ENCODE peak calls at places on chromosomes 11 and 22, in six cellular contexts. G is stimulated activated naive B cell treated with anti-CD40 and anti-IgM and Interleukin-4, amounts not matched to agents 10 μg/mL and 1 μg/mL and 100 μg/mL, for 72 hours; B is activated naive CD8-positive, alpha-beta T cell treated with anti-CD3 and anti-CD28 coated beads, Interleukin-2, amount 50 U/mL, for 24 hours; O is body of pancreas; S is lower lobe of right lung; J is T-cell. T is an unnamed sample.

GRCh38 chr11:112541140-112541901 is 280.7 kb upstream of the PLET1 start:
- ATAC-seq in G (no peak), B (no peak), O (no peak), S (no peak), J (peak), T (no peak)

GRCh38 chr22:45129703-45130524 is 33.8 kb upstream of the NUP50 start:
- ATAC-seq in G (peak), B (peak), O (no peak), S (peak), J (peak), T (peak)

GRCh38 chr22:41501209-41501608 is 32.3 kb downstream of the ACO2 start:
- ATAC-seq in G (peak), B (peak), O (no peak), S (peak), J (peak), T (peak)

GRCh38 chr11:28123151-28123571 is 15.0 kb downstream of the METTL15 start:
- ATAC-seq in G (no peak), B (no peak), O (no peak), S (no peak), J (no peak), T (no peak)

GRCh38 chr11:112453601-112454577 is 193.2 kb upstream of the PLET1 start:
- ATAC-seq in G (no peak), B (peak), O (no peak), S (peak), J (no peak), T (peak)

GRCh38 chr22:38056969-38057841 is at the start of gene PICK1:
- ATAC-seq in G (peak), B (peak), O (peak), S (peak), J (peak), T (peak)

GRCh38 chr11:102260241-102260640 is 57.0 kb upstream of the BIRC3 start:
- ATAC-seq in G (no peak), B (no peak), O (no peak), S (no peak), J (no peak), T (no peak)

GRCh38 chr22:20173246-20173645 is 22.4 kb upstream of the CCDC188 start:
- ATAC-seq in G (no peak), B (no peak), O (no peak), S (no peak), J (no peak), T (no peak)

GRCh38 chr22:25038239-25038638 is 85.7 kb downstream of the KIAA1671 start:
- ATAC-seq in G (no peak), B (no peak), O (no peak), S (no peak), J (no peak), T (no peak)

GRCh38 chr22:25878933-25879332 is 136.9 kb downstream of the MYO18B start:
- ATAC-seq in G (no peak), B (no peak), O (no peak), S (no peak), J (no peak), T (no peak)

GRCh38 chr11:131889146-131889577 is 518.7 kb downstream of the NTM start:
- ATAC-seq in G (no peak), B (no peak), O (no peak), S (peak), J (no peak), T (no peak)

GRCh38 chr11:115623021-115623451 is 118.8 kb upstream of the CADM1 start:
- ATAC-seq in G (no peak), B (no peak), O (peak), S (peak), J (no peak), T (peak)

GRCh38 chr11:128494418-128495332 is 92.7 kb downstream of the ETS1 start:
- ATAC-seq in G (peak), B (peak), O (no peak), S (no peak), J (peak), T (no peak)

GRCh38 chr11:69841859-69842698 is 22.9 kb upstream of the FGF3 start:
- ATAC-seq in G (no peak), B (no peak), O (no peak), S (no peak), J (no peak), T (no peak)

GRCh38 chr11:78560826-78561484 is 13.7 kb downstream of the NARS2 start:
- ATAC-seq in G (no peak), B (no peak), O (peak), S (no peak), J (no peak), T (no peak)

GRCh38 chr22:38782402-38783094 is 11.4 kb downstream of the DNAL4 start:
- ATAC-seq in G (no peak), B (no peak), O (no peak), S (no peak), J (no peak), T (peak)

GRCh38 chr22:41308054-41308453 is 6.7 kb downstream of the ZC3H7B start:
- ATAC-seq in G (no peak), B (no peak), O (peak), S (peak), J (no peak), T (no peak)

GRCh38 chr11:13297917-13298356 is 20.3 kb downstream of the BMAL1 start:
- ATAC-seq in G (peak), B (peak), O (peak), S (peak), J (peak), T (peak)

GRCh38 chr22:36327922-36328551 is 59.7 kb downstream of the MYH9 start:
- ATAC-seq in G (no peak), B (no peak), O (peak), S (no peak), J (no peak), T (no peak)

GRCh38 chr22:44419429-44419828 is 78.6 kb downstream of the RTL6 start:
- ATAC-seq in G (no peak), B (no peak), O (no peak), S (no peak), J (no peak), T (no peak)

GRCh38 chr11:37571248-37571647 is 973.2 kb upstream of the RAG2 start:
- ATAC-seq in G (no peak), B (no peak), O (no peak), S (no peak), J (no peak), T (no peak)

GRCh38 chr11:121608545-121609098 is 155.9 kb upstream of the SORL1-AS1 start:
- ATAC-seq in G (no peak), B (no peak), O (no peak), S (no peak), J (no peak), T (no peak)

GRCh38 chr11:63845305-63845704 is 6.4 kb downstream of the MARK2 start:
- ATAC-seq in G (no peak), B (no peak), O (no peak), S (no peak), J (no peak), T (peak)

GRCh38 chr11:102494216-102494615 is 36.3 kb downstream of the MMP7 start:
- ATAC-seq in G (no peak), B (no peak), O (peak), S (peak), J (no peak), T (peak)

GRCh38 chr11:102427068-102427467 is 25.5 kb downstream of the TMEM123 start:
- ATAC-seq in G (no peak), B (no peak), O (no peak), S (no peak), J (no peak), T (no peak)

T was measured in esophagus mucosa.